ENCODE peak calls at places on chromosomes 3 and 15, in four cellular contexts. One of them, this sample, is unnamed.

GRCh38 chr3:50734985-50735384 is 60.3 kb downstream of the DOCK3 start:
- DNase-seq in H9: no peak
- DNase-seq in neuronal stem cell: no peak
- DNase-seq in mesenchymal stem cell: no peak
- DNase-seq in this sample: no peak

GRCh38 chr3:66428733-66429132 is 72.1 kb downstream of the LRIG1 start:
- DNase-seq in H9: no peak
- DNase-seq in neuronal stem cell: no peak
- DNase-seq in mesenchymal stem cell: peak; percentile 96
- DNase-seq in this sample: no peak

GRCh38 chr3:72517804-72518442 is 330.3 kb downstream of the SHQ1 start:
- DNase-seq in neuronal stem cell: no peak
- DNase-seq in mesenchymal stem cell: no peak
- DNase-seq in H9: no peak
- DNase-seq in this sample: no peak

GRCh38 chr3:16151109-16151508 is 23.4 kb upstream of the GALNT15 start:
- DNase-seq in H9: no peak
- DNase-seq in mesenchymal stem cell: peak; percentile 74
- DNase-seq in neuronal stem cell: no peak
- DNase-seq in this sample: no peak

GRCh38 chr15:92077353-92078080 is 224.0 kb downstream of the SLCO3A1 start:
- DNase-seq in H9: peak; percentile 86
- DNase-seq in mesenchymal stem cell: peak; percentile 21
- DNase-seq in neuronal stem cell: peak; percentile 57
- DNase-seq in this sample: peak; percentile 79

GRCh38 chr15:95659646-95660045 is 670.9 kb upstream of the NR2F2 start:
- DNase-seq in mesenchymal stem cell: no peak
- DNase-seq in neuronal stem cell: no peak
- DNase-seq in H9: no peak
- DNase-seq in this sample: no peak

GRCh38 chr3:58005662-58006061 is 2.6 kb upstream of the FLNB start:
- DNase-seq in mesenchymal stem cell: peak; percentile 70
- DNase-seq in neuronal stem cell: no peak
- DNase-seq in H9: no peak
- DNase-seq in this sample: peak; percentile 96

GRCh38 chr3:72296477-72297111 is 511.6 kb upstream of the PROK2 start:
- DNase-seq in H9: no peak
- DNase-seq in mesenchymal stem cell: no peak
- DNase-seq in neuronal stem cell: no peak
- DNase-seq in this sample: no peak

GRCh38 chr15:62125763-62126162 is 39.3 kb downstream of the C2CD4B start:
- DNase-seq in mesenchymal stem cell: peak; percentile 62
- DNase-seq in neuronal stem cell: no peak
- DNase-seq in H9: no peak
- DNase-seq in this sample: no peak

GRCh38 chr3:178419078-178419477 is 117.2 kb upstream of the KCNMB2 start:
- DNase-seq in neuronal stem cell: no peak
- DNase-seq in mesenchymal stem cell: peak; percentile 56
- DNase-seq in H9: no peak
- DNase-seq in this sample: peak; percentile 4

GRCh38 chr15:25764980-25765735 is 98.0 kb downstream of the ATP10A start:
- DNase-seq in H9: no peak
- DNase-seq in mesenchymal stem cell: no peak
- DNase-seq in neuronal stem cell: no peak
- DNase-seq in this sample: no peak

GRCh38 chr3:182702216-182702615 is 91.1 kb upstream of the ATP11B start:
- DNase-seq in mesenchymal stem cell: no peak
- DNase-seq in neuronal stem cell: no peak
- DNase-seq in H9: no peak
- DNase-seq in this sample: no peak

GRCh38 chr15:63349156-63349555 is 32.5 kb downstream of the CA12 start:
- DNase-seq in neuronal stem cell: no peak
- DNase-seq in mesenchymal stem cell: no peak
- DNase-seq in H9: no peak
- DNase-seq in this sample: no peak

GRCh38 chr3:39505866-39506738 is 38.6 kb downstream of the MOBP start:
- DNase-seq in mesenchymal stem cell: no peak
- DNase-seq in H9: no peak
- DNase-seq in neuronal stem cell: no peak
- DNase-seq in this sample: no peak

GRCh38 chr15:72353266-72353665 is 22.5 kb downstream of the HEXA start:
- DNase-seq in mesenchymal stem cell: peak; percentile 33
- DNase-seq in neuronal stem cell: no peak
- DNase-seq in H9: no peak
- DNase-seq in this sample: peak; percentile 95

GRCh38 chr3:138125548-138126221 is 6.5 kb downstream of the A4GNT start:
- DNase-seq in mesenchymal stem cell: peak; percentile 60
- DNase-seq in H9: no peak
- DNase-seq in neuronal stem cell: no peak
- DNase-seq in this sample: peak; percentile 12

GRCh38 chr3:64170270-64170669 is 55.0 kb downstream of the PRICKLE2 start:
- DNase-seq in mesenchymal stem cell: no peak
- DNase-seq in H9: no peak
- DNase-seq in neuronal stem cell: no peak
- DNase-seq in this sample: no peak

GRCh38 chr3:142888484-142889262 is at the start of gene PCOLCE2:
- DNase-seq in neuronal stem cell: peak; percentile 49
- DNase-seq in H9: peak; percentile 75
- DNase-seq in mesenchymal stem cell: peak; percentile 9
- DNase-seq in this sample: peak; percentile 25

GRCh38 chr15:58475573-58476524 is 44.1 kb downstream of the LIPC start:
- DNase-seq in mesenchymal stem cell: peak; percentile 53
- DNase-seq in H9: no peak
- DNase-seq in neuronal stem cell: peak; percentile 51
- DNase-seq in this sample: peak; percentile 38

GRCh38 chr15:94395626-94396025 is 164.3 kb downstream of the MCTP2 start:
- DNase-seq in mesenchymal stem cell: peak; percentile 13
- DNase-seq in neuronal stem cell: no peak
- DNase-seq in H9: no peak
- DNase-seq in this sample: no peak

GRCh38 chr15:68820205-68820588 is 498 bp downstream of the ANP32A start:
- DNase-seq in neuronal stem cell: no peak
- DNase-seq in H9: no peak
- DNase-seq in mesenchymal stem cell: peak; percentile 66
- DNase-seq in this sample: no peak

GRCh38 chr3:102068327-102068726 is 219.0 kb downstream of the NFKBIZ start:
- DNase-seq in H9: no peak
- DNase-seq in mesenchymal stem cell: no peak
- DNase-seq in neuronal stem cell: no peak
- DNase-seq in this sample: no peak

GRCh38 chr15:60720493-60721231 is 241.7 kb upstream of the ICE2 start:
- DNase-seq in H9: no peak
- DNase-seq in mesenchymal stem cell: peak; percentile 41
- DNase-seq in neuronal stem cell: no peak
- DNase-seq in this sample: no peak

GRCh38 chr15:68340711-68341671 is 63.4 kb downstream of the FEM1B start:
- DNase-seq in mesenchymal stem cell: peak; percentile 62
- DNase-seq in neuronal stem cell: no peak
- DNase-seq in H9: no peak
- DNase-seq in this sample: no peak

GRCh38 chr3:15281817-15282216 is 50.6 kb downstream of the SH3BP5 start:
- DNase-seq in H9: no peak
- DNase-seq in mesenchymal stem cell: no peak
- DNase-seq in neuronal stem cell: no peak
- DNase-seq in this sample: no peak

GRCh38 chr3:67650084-67650483 is 4.3 kb downstream of the SUCLG2 start:
- DNase-seq in mesenchymal stem cell: no peak
- DNase-seq in H9: no peak
- DNase-seq in neuronal stem cell: no peak
- DNase-seq in this sample: no peak

GRCh38 chr15:81531971-81532370 is 158.0 kb upstream of the TMC3 start:
- DNase-seq in H9: no peak
- DNase-seq in neuronal stem cell: no peak
- DNase-seq in mesenchymal stem cell: no peak
- DNase-seq in this sample: no peak

GRCh38 chr3:19149388-19149787 is 1.1 kb downstream of the KCNH8 start:
- DNase-seq in neuronal stem cell: peak; percentile 63
- DNase-seq in mesenchymal stem cell: peak; percentile 24
- DNase-seq in H9: peak; percentile 56
- DNase-seq in this sample: no peak

GRCh38 chr3:19147905-19148767 is at the start of gene KCNH8:
- DNase-seq in H9: peak; percentile 50
- DNase-seq in mesenchymal stem cell: no peak
- DNase-seq in neuronal stem cell: peak; percentile 39
- DNase-seq in this sample: no peak

GRCh38 chr3:19148768-19149091 is 420 bp downstream of the KCNH8 start:
- DNase-seq in H9: no peak
- DNase-seq in mesenchymal stem cell: no peak
- DNase-seq in neuronal stem cell: no peak
- DNase-seq in this sample: no peak

GRCh38 chr3:19151171-19151570 is 2.9 kb downstream of the KCNH8 start:
- DNase-seq in mesenchymal stem cell: no peak
- DNase-seq in H9: no peak
- DNase-seq in neuronal stem cell: no peak
- DNase-seq in this sample: no peak

GRCh38 chr3:19146685-19147650 is 1.3 kb upstream of the KCNH8 start:
- DNase-seq in H9: peak; percentile 97
- DNase-seq in neuronal stem cell: peak; percentile 86
- DNase-seq in mesenchymal stem cell: peak; percentile 40
- DNase-seq in this sample: peak; percentile 24
- H3K9me3 ChIP-seq in H9: no peaks in the 10 kb centered on the region
- H3K9me3 ChIP-seq in neuronal stem cell: no peaks in the 10 kb centered on the region
- H3K9me3 ChIP-seq in mesenchymal stem cell: no peaks in the 10 kb centered on the region
- H3K9me3 ChIP-seq in this sample: no peaks in the 10 kb centered on the region

GRCh38 chr3:9169951-9170850 is 79.2 kb downstream of the SRGAP3 start:
- DNase-seq in mesenchymal stem cell: no peak
- DNase-seq in neuronal stem cell: no peak
- DNase-seq in H9: no peak
- DNase-seq in this sample: no peak

GRCh38 chr3:9170851-9171160 is 78.6 kb downstream of the SRGAP3 start:
- DNase-seq in neuronal stem cell: no peak
- DNase-seq in H9: no peak
- DNase-seq in mesenchymal stem cell: no peak
- DNase-seq in this sample: no peak

GRCh38 chr3:9168230-9168629 is 81.2 kb downstream of the SRGAP3 start:
- DNase-seq in mesenchymal stem cell: no peak
- DNase-seq in neuronal stem cell: no peak
- DNase-seq in H9: peak; percentile 59
- DNase-seq in this sample: no peak

GRCh38 chr3:9172851-9173320 is 76.6 kb downstream of the SRGAP3 start:
- DNase-seq in H9: no peak
- DNase-seq in mesenchymal stem cell: no peak
- DNase-seq in neuronal stem cell: no peak
- DNase-seq in this sample: no peak

GRCh38 chr3:9169326-9169725 is 80.1 kb downstream of the SRGAP3 start:
- DNase-seq in H9: no peak
- DNase-seq in mesenchymal stem cell: no peak
- DNase-seq in neuronal stem cell: no peak
- DNase-seq in this sample: no peak
- H2BK12ac ChIP-seq in H9: no peak overlapping the region
- H2BK12ac ChIP-seq in mesenchymal stem cell: no peak overlapping the region
- H2BK12ac ChIP-seq in neuronal stem cell: no peak overlapping the region
- H2BK12ac ChIP-seq in this sample: no peak overlapping the region

GRCh38 chr15:27894645-27895044 is 204.5 kb downstream of the OCA2 start:
- DNase-seq in H9: no peak
- DNase-seq in neuronal stem cell: no peak
- DNase-seq in mesenchymal stem cell: no peak
- DNase-seq in this sample: no peak
- H3K9me3 ChIP-seq in H9: peaks cover 9% of the 10 kb centered on the region
- H3K9me3 ChIP-seq in neuronal stem cell: no peaks in the 10 kb centered on the region
- H3K9me3 ChIP-seq in mesenchymal stem cell: peaks cover 36% of the 10 kb centered on the region
- H3K9me3 ChIP-seq in this sample: peaks cover 6% of the 10 kb centered on the region

GRCh38 chr3:121768452-121768851 is 18.9 kb upstream of the GOLGB1 start:
- DNase-seq in mesenchymal stem cell: no peak
- DNase-seq in H9: no peak
- DNase-seq in neuronal stem cell: no peak
- DNase-seq in this sample: no peak
- H2BK12ac ChIP-seq in mesenchymal stem cell: no peak overlapping the region
- H2BK12ac ChIP-seq in H9: no peak overlapping the region
- H2BK12ac ChIP-seq in neuronal stem cell: no peak overlapping the region
- H2BK12ac ChIP-seq in this sample: no peak overlapping the region

GRCh38 chr15:97072560-97072959 is 742.1 kb downstream of the NR2F2 start:
- DNase-seq in H9: no peak
- DNase-seq in mesenchymal stem cell: peak; percentile 63
- DNase-seq in neuronal stem cell: no peak
- DNase-seq in this sample: no peak
- H3K9me3 ChIP-seq in H9: no peaks in the 10 kb centered on the region
- H3K9me3 ChIP-seq in mesenchymal stem cell: peaks cover 16% of the 10 kb centered on the region
- H3K9me3 ChIP-seq in neuronal stem cell: peaks cover 4% of the 10 kb centered on the region
- H3K9me3 ChIP-seq in this sample: no peaks in the 10 kb centered on the region

GRCh38 chr3:157351981-157352380 is 84.7 kb upstream of the PTX3 start:
- DNase-seq in neuronal stem cell: no peak
- DNase-seq in H9: no peak
- DNase-seq in mesenchymal stem cell: no peak
- DNase-seq in this sample: no peak

GRCh38 chr3:157353657-157354056 is 83.0 kb upstream of the PTX3 start:
- DNase-seq in mesenchymal stem cell: no peak
- DNase-seq in H9: no peak
- DNase-seq in neuronal stem cell: no peak
- DNase-seq in this sample: peak; percentile 40

GRCh38 chr3:157347577-157348303 is 88.9 kb upstream of the PTX3 start:
- DNase-seq in H9: peak; percentile 89
- DNase-seq in neuronal stem cell: no peak
- DNase-seq in mesenchymal stem cell: no peak
- DNase-seq in this sample: no peak
- H2BK12ac ChIP-seq in H9: no peak overlapping the region
- H2BK12ac ChIP-seq in neuronal stem cell: no peak overlapping the region
- H2BK12ac ChIP-seq in mesenchymal stem cell: no peak overlapping the region
- H2BK12ac ChIP-seq in this sample: no peak overlapping the region

DNA sequence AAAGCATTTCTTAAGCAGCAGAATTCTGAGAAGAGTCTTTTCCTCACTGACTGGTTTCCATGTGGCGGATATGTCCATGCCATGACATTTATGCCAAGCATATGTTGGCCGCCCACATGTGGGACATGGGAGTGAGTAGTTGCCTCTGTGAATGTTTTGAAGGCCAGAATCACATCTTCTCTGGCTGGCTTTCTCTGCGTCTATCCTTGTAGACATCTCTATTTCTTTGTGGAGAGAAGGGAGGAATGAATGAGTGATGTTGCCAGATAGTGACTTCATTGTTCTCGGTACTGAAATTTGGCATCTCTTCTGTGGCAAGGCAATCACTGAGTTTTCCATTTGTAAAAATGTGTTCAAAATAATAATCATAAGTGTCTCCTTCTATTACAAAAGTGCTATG is 316.0 kb downstream of the CLSTN2 start:
- DNase-seq in H9: no peak
- DNase-seq in neuronal stem cell: no peak
- DNase-seq in mesenchymal stem cell: no peak
- DNase-seq in this sample: no peak
- H3K9me3 ChIP-seq in H9: no peaks in the 10 kb centered on the region
- H3K9me3 ChIP-seq in neuronal stem cell: no peaks in the 10 kb centered on the region
- H3K9me3 ChIP-seq in mesenchymal stem cell: no peaks in the 10 kb centered on the region
- H3K9me3 ChIP-seq in this sample: no peaks in the 10 kb centered on the region

GRCh38 chr3:42035007-42035406 is 56.1 kb upstream of the TRAK1 start:
- DNase-seq in mesenchymal stem cell: no peak
- DNase-seq in neuronal stem cell: no peak
- DNase-seq in H9: no peak
- DNase-seq in this sample: no peak
- H2BK12ac ChIP-seq in mesenchymal stem cell: peak overlapping the region; percentile 82
- H2BK12ac ChIP-seq in neuronal stem cell: no peak overlapping the region
- H2BK12ac ChIP-seq in H9: no peak overlapping the region
- H2BK12ac ChIP-seq in this sample: peak overlapping the region; percentile 8

This sample was measured in trophoblast cell.